ENCODE peak calls at places on chromosomes 2 and 18, in five cellular contexts. R is progenitor cell of endocrine pancreas, H is fibroblast of villous mesenchyme, Q is nephron progenitor cell, A is Panc1. W is an unnamed sample.

GRCh38 chr2:236346366-236346765 is 82.2 kb upstream of the ASB18 start:
- DNase-seq in H (no peak), Q (no peak), A (no peak), R (no peak), W (no peak)

GRCh38 chr2:70143314-70144150 is 47.3 kb downstream of the C2orf42 start:
- DNase-seq in R (no peak), Q (peak), H (peak), A (no peak), W (no peak)

GRCh38 chr2:37414470-37414949 is 70.1 kb downstream of the QPCT start:
- DNase-seq in Q (no peak), A (peak), R (no peak), H (peak), W (no peak)

GRCh38 chr18:77023115-77023782 is 109.3 kb downstream of the MBP start:
- DNase-seq in R (no peak), A (no peak), Q (no peak), H (no peak), W (no peak)

GRCh38 chr2:28352104-28352503 is 40.6 kb upstream of the FOSL2 start:
- DNase-seq in A (no peak), Q (no peak), H (peak), R (no peak), W (no peak)

GRCh38 chr2:164873096-164873670 is 31.6 kb upstream of the COBLL1 start:
- DNase-seq in A (no peak), Q (no peak), H (no peak), R (no peak), W (no peak)

GRCh38 chr2:213316001-213316735 is 31.9 kb downstream of the SPAG16 start:
- DNase-seq in H (no peak), Q (no peak), A (no peak), R (no peak), W (no peak)

GRCh38 chr2:188267776-188268175 is 23.9 kb upstream of the GULP1 start:
- DNase-seq in H (no peak), A (no peak), Q (no peak), R (no peak), W (no peak)

GRCh38 chr2:159462201-159462785 is 154.1 kb downstream of the BAZ2B start:
- DNase-seq in A (no peak), H (no peak), Q (no peak), R (no peak), W (no peak)

GRCh38 chr18:46343940-46344372 is 239.8 kb downstream of the HAUS1 start:
- DNase-seq in Q (no peak), A (no peak), H (no peak), R (no peak), W (no peak)

GRCh38 chr2:135709992-135710391 is 31.7 kb upstream of the UBXN4 start:
- DNase-seq in Q (peak), A (no peak), H (peak), R (peak), W (no peak)

GRCh38 chr2:182077451-182078142 is 91.9 kb downstream of the PPP1R1C start:
- DNase-seq in R (no peak), Q (peak), H (peak), A (peak), W (no peak)

GRCh38 chr2:65390134-65390533 is 42.3 kb downstream of the SPRED2 start:
- DNase-seq in R (no peak), Q (no peak), H (no peak), A (no peak), W (no peak)

GRCh38 chr2:10103179-10103578 is 19.4 kb upstream of the RRM2 start:
- DNase-seq in R (no peak), Q (no peak), A (no peak), H (no peak), W (no peak)

GRCh38 chr2:52956766-52957165 is 810.8 kb upstream of the CHAC2 start:
- DNase-seq in A (no peak), H (no peak), Q (no peak), R (no peak), W (no peak)

GRCh38 chr2:112229365-112229764 is 25.5 kb downstream of the ZC3H8 start:
- DNase-seq in Q (no peak), R (no peak), H (peak), A (no peak), W (no peak)

GRCh38 chr2:45001629-45002385 is 7.4 kb downstream of the SIX2 start:
- DNase-seq in R (no peak), A (no peak), H (no peak), Q (no peak), W (no peak)
- TF ChIP-seq CTCF in R (no peak), A (no peak), H (no peak), Q (no peak), W (no peak)

DNA sequence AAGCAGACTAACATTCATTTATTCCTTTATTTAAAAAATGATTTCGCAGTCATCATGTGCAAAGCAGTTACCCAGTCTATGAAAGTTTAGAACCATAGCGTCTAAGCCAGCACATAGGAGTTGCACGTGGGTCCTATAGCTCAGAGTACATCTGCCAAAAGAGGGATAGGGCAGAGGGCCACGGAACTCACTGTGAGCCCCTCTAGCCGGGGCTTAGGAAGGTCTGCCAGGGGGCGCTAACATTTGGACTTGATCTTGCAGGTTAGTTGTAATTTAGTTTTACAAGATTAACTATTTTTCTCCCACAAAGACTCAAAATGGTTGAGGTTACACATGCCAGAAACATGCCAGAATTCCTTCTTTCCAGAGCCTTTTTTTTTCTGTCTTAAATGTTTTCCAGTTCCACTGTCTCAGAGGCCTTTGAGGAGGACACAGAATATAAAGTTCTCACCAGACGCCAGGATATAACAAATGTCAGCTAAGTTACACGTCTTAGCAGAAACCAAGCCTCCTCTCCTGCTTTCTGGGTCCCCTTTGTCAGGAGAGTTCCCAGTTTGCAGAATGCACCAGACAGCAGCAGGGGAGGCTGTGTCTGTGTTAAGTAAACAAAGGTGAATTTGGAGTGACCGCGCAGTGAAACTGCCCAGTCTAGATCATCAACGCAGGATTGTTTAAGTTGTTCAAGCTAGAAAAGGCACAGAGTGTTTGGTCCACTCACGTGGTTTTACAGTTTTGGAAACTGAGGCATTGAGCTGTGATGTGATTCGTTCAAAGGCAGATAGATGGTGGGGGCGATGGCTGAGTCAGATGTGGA is 292.0 kb downstream of the PRKCE start:
- DNase-seq in R (no peak), H (no peak), A (no peak), Q (no peak), W (no peak)
- TF ChIP-seq CTCF in R (peak), H (no peak), A (peak), Q (no peak), W (peak)

DNA sequence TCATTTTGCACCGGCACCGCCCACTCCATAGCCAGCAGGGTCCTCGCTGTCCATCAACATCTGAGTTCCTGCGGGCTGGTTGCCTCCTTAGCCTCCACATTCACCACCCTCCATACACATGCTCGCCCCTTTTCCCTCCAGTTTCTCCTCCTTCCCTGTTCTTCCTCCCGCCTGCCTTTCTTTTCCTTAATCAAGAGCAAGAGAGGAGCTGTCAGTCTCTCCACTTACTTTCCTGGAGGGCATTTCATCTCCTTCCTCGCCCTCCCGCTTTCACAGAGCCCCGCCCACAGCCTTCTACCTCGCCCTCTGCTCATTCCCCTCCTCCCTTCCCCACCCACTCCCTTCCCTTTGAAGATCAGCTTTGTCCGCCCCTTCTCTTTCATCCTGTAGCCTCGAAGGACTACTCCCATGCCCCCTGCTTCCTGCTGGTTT is 13.8 kb upstream of the ZBTB7C start:
- DNase-seq in Q (peak), R (no peak), H (no peak), A (no peak), W (no peak)
- TF ChIP-seq CTCF in Q (no peak), R (no peak), H (no peak), A (no peak), W (no peak)

GRCh38 chr2:7649461-7650228 is 732.4 kb downstream of the RNF144A start:
- DNase-seq in A (no peak), Q (no peak), H (no peak), R (no peak), W (no peak)

GRCh38 chr2:7646661-7647060 is 729.4 kb downstream of the RNF144A start:
- DNase-seq in H (no peak), A (no peak), Q (no peak), R (no peak), W (no peak)

GRCh38 chr2:7653617-7654016 is 736.4 kb downstream of the RNF144A start:
- DNase-seq in A (no peak), R (no peak), H (no peak), Q (no peak), W (no peak)

GRCh38 chr2:7646024-7646423 is 728.8 kb downstream of the RNF144A start:
- DNase-seq in H (no peak), R (no peak), A (no peak), Q (no peak), W (no peak)

GRCh38 chr2:7648381-7648780 is 731.2 kb downstream of the RNF144A start:
- DNase-seq in A (no peak), H (no peak), Q (no peak), R (no peak), W (no peak)
- TF ChIP-seq CTCF in A (no peak), H (no peak), Q (no peak), R (no peak), W (no peak)

GRCh38 chr2:74576830-74577229 is 22.3 kb downstream of the DOK1 start:
- DNase-seq in A (no peak), Q (no peak), R (no peak), H (peak), W (no peak)
- TF ChIP-seq CTCF in A (no peak), Q (no peak), R (no peak), H (no peak), W (no peak)

DNA sequence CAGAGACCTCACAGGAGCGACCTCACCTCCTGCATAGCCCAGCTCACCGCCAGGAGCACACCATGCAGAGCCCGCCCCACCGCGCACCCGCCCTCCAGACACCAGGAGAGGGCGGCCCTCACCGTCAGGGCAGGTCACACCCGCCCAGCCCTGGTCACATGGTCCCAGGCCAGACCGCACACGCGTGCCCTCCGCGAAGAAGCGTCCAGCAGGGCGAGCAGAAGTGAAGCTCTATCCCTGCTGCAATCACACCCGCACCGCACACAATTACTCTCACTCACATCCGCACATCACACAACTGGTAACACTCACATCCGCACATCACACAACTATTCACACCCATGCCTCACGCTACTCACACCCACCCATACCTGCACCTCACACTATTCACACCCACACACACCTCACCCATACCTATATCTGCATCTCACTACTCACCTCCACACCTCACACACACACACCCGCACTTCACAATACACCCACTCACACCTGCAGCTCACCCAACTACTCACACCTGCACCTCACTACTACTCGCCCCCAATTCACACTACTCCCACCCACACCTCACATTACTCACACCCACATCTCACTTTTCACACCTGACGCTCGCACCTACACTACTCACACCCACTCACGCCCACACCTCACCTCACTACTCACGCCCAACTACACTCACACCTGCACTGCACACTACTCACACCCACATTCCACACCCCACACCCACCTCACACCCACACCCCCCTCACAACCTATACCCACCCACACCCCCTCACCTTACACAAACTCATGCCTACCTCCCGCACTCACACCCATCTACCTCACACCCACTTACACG is 242.0 kb downstream of the HDAC4 start:
- DNase-seq in H (no peak), R (no peak), A (no peak), Q (no peak), W (peak)
- TF ChIP-seq CTCF in H (no peak), R (no peak), A (no peak), Q (no peak), W (no peak)

GRCh38 chr2:240567137-240567871 is 980 bp upstream of the RNPEPL1 start:
- DNase-seq in Q (no peak), H (peak), R (no peak), A (no peak), W (peak)

GRCh38 chr2:240567872-240568677 is at the start of gene RNPEPL1:
- DNase-seq in R (peak), A (no peak), Q (peak), H (no peak), W (peak)

GRCh38 chr2:240564571-240565266 is 3.6 kb upstream of the RNPEPL1 start:
- DNase-seq in R (no peak), Q (no peak), H (peak), A (no peak), W (peak)

GRCh38 chr2:240565267-240566202 is 2.7 kb upstream of the RNPEPL1 start:
- DNase-seq in R (no peak), H (peak), A (no peak), Q (peak), W (peak)

GRCh38 chr2:240566203-240567136 is 1.8 kb upstream of the RNPEPL1 start:
- DNase-seq in H (peak), A (no peak), Q (peak), R (peak), W (peak)
- TF ChIP-seq CTCF in H (peak), A (peak), Q (peak), R (peak), W (peak)

GRCh38 chr2:96345403-96345802 is 9.8 kb downstream of the NCAPH start:
- DNase-seq in H (no peak), Q (no peak), A (no peak), R (no peak), W (no peak)
- TF ChIP-seq CTCF in H (peak), Q (peak), A (no peak), R (no peak), W (peak)

GRCh38 chr2:26184555-26185303 is 11.8 kb downstream of the GAREM2 start:
- DNase-seq in H (peak), R (peak), A (no peak), Q (peak), W (no peak)
- TF ChIP-seq CTCF in H (peak), R (peak), A (peak), Q (peak), W (peak)